ENCODE peak calls at places on chromosome 18, in nine cellular contexts. S is sigmoid colon, U is right lobe of liver, F is IMR-90, X is brain microvascular endothelial cell, I is kidney, A is uterus, O is body of pancreas, P is ovary. T is an unnamed sample.

GRCh38 chr18:35619468-35619867 is 37.9 kb downstream of the GALNT1 start:
- DNase-seq in S (no peak), U (no peak), F (no peak), X (no peak), I (no peak), A (no peak), O (no peak), P (no peak), T (no peak)

GRCh38 chr18:6629635-6630140 is 99.8 kb upstream of the ARHGAP28 start:
- DNase-seq in S (no peak), U (no peak), F (peak; percentile 88), X (peak; percentile 64), I (no peak), A (no peak), O (no peak), P (no peak), T (no peak)

GRCh38 chr18:79512461-79513380 is 117.0 kb downstream of the NFATC1 start:
- DNase-seq in S (peak; percentile 58), U (no peak), F (no peak), X (no peak), I (peak; percentile 73), A (peak; percentile 9), O (peak; percentile 8), P (peak; percentile 19), T (peak; percentile 55)

GRCh38 chr18:55319517-55319905 is 268.5 kb downstream of the TCF4 start:
- DNase-seq in S (no peak), U (no peak), F (peak; percentile 62), X (no peak), I (no peak), A (no peak), O (no peak), P (no peak), T (no peak)

GRCh38 chr18:812123-812672 is at the start of gene YES1:
- DNase-seq in S (peak; percentile 90), U (peak; percentile 89), F (peak; percentile 61), X (peak; percentile 49), I (peak; percentile 95), A (peak; percentile 75), O (peak; percentile 80), P (peak; percentile 80), T (peak; percentile 76)

GRCh38 chr18:51193621-51194287 is 3.7 kb downstream of the MEX3C start:
- DNase-seq in S (no peak), U (no peak), F (peak; percentile 54), X (no peak), I (no peak), A (no peak), O (no peak), P (no peak), T (no peak)

GRCh38 chr18:60445341-60445740 is 72.8 kb upstream of the MC4R start:
- DNase-seq in S (no peak), U (no peak), F (peak; percentile 2), X (peak; percentile 66), I (no peak), A (no peak), O (no peak), P (no peak), T (no peak)

GRCh38 chr18:79950440-79951341 is 762 bp downstream of the SLC66A2 start:
- DNase-seq in S (peak; percentile 67), U (peak; percentile 66), F (peak; percentile 12), X (no peak), I (peak; percentile 84), A (no peak), O (peak; percentile 59), P (no peak), T (no peak)

GRCh38 chr18:10245517-10246175 is 208.8 kb upstream of the APCDD1 start:
- DNase-seq in S (no peak), U (no peak), F (no peak), X (no peak), I (no peak), A (peak; percentile 74), O (no peak), P (no peak), T (no peak)

GRCh38 chr18:12254137-12254819 is at the start of gene CIDEA:
- DNase-seq in S (no peak), U (no peak), F (no peak), X (no peak), I (peak; percentile 67), A (no peak), O (no peak), P (no peak), T (no peak)

GRCh38 chr18:11986061-11986460 is 4.8 kb downstream of the IMPA2 start:
- DNase-seq in S (peak; percentile 52), U (no peak), F (no peak), X (no peak), I (peak; percentile 62), A (no peak), O (no peak), P (no peak), T (no peak)

GRCh38 chr18:23793985-23794867 is 105.0 kb downstream of the LAMA3 start:
- DNase-seq in S (no peak), U (no peak), F (no peak), X (no peak), I (no peak), A (no peak), O (no peak), P (no peak), T (no peak)

GRCh38 chr18:6751207-6751606 is 21.7 kb downstream of the ARHGAP28 start:
- DNase-seq in S (no peak), U (no peak), F (no peak), X (no peak), I (no peak), A (no peak), O (no peak), P (no peak), T (no peak)

GRCh38 chr18:31380912-31381311 is 4.3 kb downstream of the DSG4 start:
- DNase-seq in S (no peak), U (no peak), F (no peak), X (no peak), I (no peak), A (no peak), O (no peak), P (no peak), T (no peak)

GRCh38 chr18:12516049-12516677 is 108.4 kb downstream of the PRELID3A start:
- DNase-seq in S (no peak), U (no peak), F (peak; percentile 21), X (peak; percentile 4), I (no peak), A (no peak), O (no peak), P (no peak), T (no peak)

GRCh38 chr18:13481820-13482640 is 244.3 kb downstream of the FAM210A start:
- DNase-seq in S (peak; percentile 61), U (no peak), F (no peak), X (no peak), I (no peak), A (no peak), O (no peak), P (no peak), T (no peak)

GRCh38 chr18:68438536-68438935 is 276.4 kb downstream of the TMX3 start:
- DNase-seq in S (no peak), U (no peak), F (no peak), X (no peak), I (no peak), A (no peak), O (no peak), P (no peak), T (no peak)

GRCh38 chr18:3624818-3625716 is 175.1 kb downstream of the TGIF1 start:
- DNase-seq in S (peak; percentile 72), U (no peak), F (peak; percentile 98), X (peak; percentile 96), I (no peak), A (peak; percentile 47), O (peak; percentile 30), P (no peak), T (peak; percentile 79)

GRCh38 chr18:51290864-51291263 is 93.4 kb upstream of the MEX3C start:
- DNase-seq in S (no peak), U (no peak), F (no peak), X (no peak), I (no peak), A (no peak), O (no peak), P (no peak), T (no peak)

GRCh38 chr18:62825382-62825781 is 110.0 kb downstream of the PHLPP1 start:
- DNase-seq in S (no peak), U (no peak), F (no peak), X (no peak), I (no peak), A (no peak), O (no peak), P (no peak), T (no peak)

GRCh38 chr18:56358608-56359007 is 279.8 kb downstream of the TXNL1 start:
- DNase-seq in S (no peak), U (no peak), F (no peak), X (no peak), I (no peak), A (no peak), O (no peak), P (no peak), T (no peak)
- TF ChIP-seq CTCF in S (no peak), U (peak; percentile 30), F (no peak), X (no peak), I (no peak), A (no peak), O (no peak), P (no peak), T (peak; percentile 41)

GRCh38 chr18:49527631-49528327 is 34.1 kb upstream of the LIPG start:
- DNase-seq in S (no peak), U (no peak), F (no peak), X (no peak), I (no peak), A (no peak), O (no peak), P (no peak), T (no peak)
- H3K4me3 ChIP-seq in S (no peak overlapping the region), U (no peak overlapping the region), F (no peak overlapping the region), X (no peak overlapping the region), I (no peak overlapping the region), A (no peak overlapping the region), O (no peak overlapping the region), P (no peak overlapping the region), T (no peak overlapping the region)

DNA sequence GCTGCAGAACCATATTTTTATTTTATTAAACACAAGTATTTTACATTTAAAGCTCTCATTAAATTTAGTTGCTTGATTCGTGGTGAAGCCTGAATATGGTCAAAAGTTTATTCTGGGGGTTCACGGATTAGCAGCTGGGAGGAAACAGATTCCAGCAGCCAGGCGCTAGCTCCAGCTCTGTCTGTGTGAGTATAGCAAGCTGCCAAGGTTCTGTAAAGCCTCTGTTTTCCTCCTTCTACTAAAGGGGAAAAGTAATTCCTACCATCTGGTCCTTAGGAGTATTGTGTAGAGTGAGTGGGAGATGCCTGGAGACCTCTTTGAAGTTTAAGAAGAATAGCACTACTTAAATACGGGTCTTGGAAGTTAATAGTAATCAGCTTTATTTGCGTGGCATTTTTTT is 22.6 kb downstream of the GATA6 start:
- DNase-seq in S (no peak), U (no peak), F (no peak), X (no peak), I (no peak), A (no peak), O (no peak), P (no peak), T (no peak)
- H3K36me3 ChIP-seq in S (no peaks in the 10 kb centered on the region), U (peaks cover 16% of the 10 kb centered on the region), F (peaks cover 6% of the 10 kb centered on the region), X (peaks cover 40% of the 10 kb centered on the region), I (no peaks in the 10 kb centered on the region), A (no peaks in the 10 kb centered on the region), O (no peaks in the 10 kb centered on the region), P (no peaks in the 10 kb centered on the region), T (peaks cover 7% of the 10 kb centered on the region)

DNA sequence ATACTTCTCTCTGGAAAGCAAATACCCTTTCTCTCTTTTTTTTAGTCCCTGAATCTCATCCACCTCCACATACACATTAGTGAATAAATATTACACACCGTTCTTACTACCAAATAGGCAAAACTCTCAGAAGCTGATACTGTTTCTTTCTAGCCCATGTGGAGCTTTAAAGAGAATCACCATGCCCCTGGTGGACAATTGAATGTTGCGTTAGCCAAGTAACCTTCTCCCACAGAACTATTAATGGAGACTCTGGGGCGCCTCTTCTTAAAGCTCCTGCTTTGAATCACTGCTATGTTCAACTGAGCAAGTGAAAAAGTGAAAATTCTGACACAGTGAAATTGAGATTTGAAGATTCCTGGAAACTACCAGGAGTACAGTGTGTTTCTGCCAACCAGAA is 522.8 kb upstream of the CDH7 start:
- DNase-seq in S (no peak), U (no peak), F (no peak), X (no peak), I (no peak), A (no peak), O (no peak), P (no peak), T (no peak)
- TF ChIP-seq CTCF in S (no peak), U (no peak), F (no peak), X (peak; percentile 6), I (no peak), A (no peak), O (no peak), P (no peak), T (no peak)